ENCODE peak calls at places on chromosome 20, in ten cellular contexts. K, M, X, A, P, R, U, Q, B and O are unnamed samples.

GRCh38 chr20:61963149-61963548 is 102.5 kb downstream of the TAF4 start:
- DNase-seq in B (no peak), Q (no peak), M (no peak), P (no peak), X (no peak), U (peak), A (no peak), K (no peak), R (no peak), O (no peak)

GRCh38 chr20:62755817-62756724 is 40.2 kb upstream of the MRGBP start:
- DNase-seq in M (no peak), R (no peak), X (no peak), A (peak), U (no peak), P (peak), K (no peak), Q (peak), B (peak), O (no peak)

GRCh38 chr20:8757146-8757545 is 311.7 kb upstream of the PLCB4 start:
- DNase-seq in P (no peak), K (no peak), R (peak), B (no peak), M (no peak), A (peak), X (no peak), U (no peak), Q (no peak), O (no peak)

GRCh38 chr20:15703171-15703911 is 869.9 kb downstream of the KIF16B start:
- DNase-seq in A (peak), K (no peak), X (no peak), U (no peak), R (peak), M (no peak), P (no peak), Q (no peak), B (no peak), O (no peak)

GRCh38 chr20:45823949-45824835 is 2.9 kb downstream of the TNNC2 start:
- DNase-seq in M (peak), X (peak), P (peak), B (peak), U (no peak), K (peak), A (no peak), R (peak), Q (peak), O (peak)

GRCh38 chr20:57265649-57266250 is 691 bp downstream of the BMP7 start:
- DNase-seq in B (peak), A (no peak), K (no peak), P (no peak), Q (no peak), U (peak), M (no peak), R (no peak), X (no peak), O (peak)

GRCh38 chr20:14997791-14998190 is 660.4 kb upstream of the FLRT3 start:
- DNase-seq in A (peak), M (no peak), B (no peak), U (no peak), R (peak), X (no peak), P (no peak), Q (no peak), K (no peak), O (no peak)

GRCh38 chr20:13274311-13274965 is 53.4 kb downstream of the ISM1 start:
- DNase-seq in R (no peak), K (no peak), P (no peak), M (no peak), Q (no peak), B (no peak), A (no peak), X (no peak), U (no peak), O (peak)

GRCh38 chr20:6051505-6051904 is 2.4 kb downstream of the LRRN4 start:
- DNase-seq in A (no peak), B (no peak), K (no peak), Q (no peak), R (peak), U (no peak), P (no peak), M (peak), X (no peak), O (no peak)

GRCh38 chr20:5078399-5078958 is 41.3 kb downstream of the PCNA start:
- DNase-seq in A (no peak), M (peak), R (peak), U (no peak), Q (peak), X (peak), B (peak), K (peak), P (peak), O (no peak)

GRCh38 chr20:52209154-52209571 is 17.6 kb upstream of the ZFP64 start:
- DNase-seq in P (no peak), B (no peak), A (no peak), Q (no peak), U (no peak), K (no peak), R (no peak), X (no peak), M (no peak), O (no peak)

GRCh38 chr20:18541741-18542140 is 25.5 kb upstream of the SMIM26 start:
- DNase-seq in A (peak), B (no peak), X (no peak), Q (no peak), K (no peak), R (no peak), U (no peak), M (no peak), P (no peak), O (no peak)

GRCh38 chr20:13545755-13546154 is 93.0 kb downstream of the TASP1 start:
- DNase-seq in B (no peak), Q (no peak), U (no peak), P (no peak), K (no peak), R (no peak), X (no peak), M (no peak), A (no peak), O (no peak)

GRCh38 chr20:49508435-49509199 is 26.1 kb upstream of the KCNB1 start:
- DNase-seq in U (peak), A (peak), R (peak), X (no peak), K (peak), Q (no peak), B (no peak), P (no peak), M (peak), O (peak)

GRCh38 chr20:17611290-17611539 is 41.3 kb downstream of the DSTN start:
- DNase-seq in P (no peak), A (no peak), X (no peak), U (no peak), K (no peak), B (no peak), Q (no peak), M (no peak), R (no peak), O (no peak)

GRCh38 chr20:58603656-58604184 is 47.4 kb upstream of the STX16 start:
- DNase-seq in B (no peak), X (no peak), A (no peak), Q (peak), K (no peak), M (no peak), R (no peak), P (no peak), U (no peak), O (no peak)

GRCh38 chr20:7836076-7836475 is 104.2 kb downstream of the HAO1 start:
- DNase-seq in U (no peak), R (no peak), X (no peak), A (no peak), P (no peak), M (no peak), K (no peak), Q (no peak), B (no peak), O (no peak)

GRCh38 chr20:9344080-9344920 is 170.1 kb upstream of the LAMP5 start:
- DNase-seq in B (no peak), A (peak), P (no peak), K (no peak), Q (no peak), M (no peak), X (peak), R (peak), U (no peak), O (no peak)

GRCh38 chr20:61966492-61967244 is 99.0 kb downstream of the TAF4 start:
- DNase-seq in M (no peak), B (no peak), P (no peak), K (no peak), A (no peak), X (no peak), Q (no peak), U (peak), R (no peak), O (no peak)

GRCh38 chr20:7113577-7114466 is 346.3 kb downstream of the BMP2 start:
- DNase-seq in Q (no peak), P (no peak), K (no peak), U (peak), B (peak), X (no peak), R (peak), M (peak), A (peak), O (peak)

GRCh38 chr20:10902836-10903410 is 229.1 kb upstream of the JAG1 start:
- DNase-seq in B (no peak), R (no peak), X (no peak), P (no peak), Q (no peak), A (no peak), M (no peak), U (no peak), K (no peak), O (no peak)

GRCh38 chr20:8244637-8245036 is 112.6 kb downstream of the PLCB1 start:
- DNase-seq in B (no peak), X (peak), Q (no peak), P (no peak), M (no peak), A (peak), K (no peak), U (no peak), R (peak), O (no peak)

GRCh38 chr20:49456646-49457045 is 25.8 kb downstream of the KCNB1 start:
- DNase-seq in U (no peak), B (no peak), P (no peak), R (no peak), K (no peak), M (no peak), Q (peak), X (no peak), A (no peak), O (no peak)

GRCh38 chr20:10986586-10986985 is 312.8 kb upstream of the JAG1 start:
- DNase-seq in P (no peak), M (no peak), A (no peak), R (no peak), B (no peak), Q (no peak), X (no peak), U (no peak), K (no peak), O (no peak)

GRCh38 chr20:62918137-62918536 is 8.2 kb downstream of the DIDO1 start:
- DNase-seq in Q (no peak), X (no peak), A (no peak), M (no peak), K (no peak), R (no peak), U (peak), P (peak), B (no peak), O (no peak)

GRCh38 chr20:47747663-47748031 is 37.6 kb downstream of the SULF2 start:
- DNase-seq in K (no peak), Q (no peak), P (no peak), M (no peak), R (no peak), A (no peak), X (no peak), U (no peak), B (no peak), O (no peak)

GRCh38 chr20:47743671-47744070 is 41.6 kb downstream of the SULF2 start:
- DNase-seq in P (no peak), R (no peak), A (no peak), Q (no peak), M (no peak), K (no peak), B (no peak), X (no peak), U (no peak), O (no peak)

GRCh38 chr20:47748069-47748468 is 37.2 kb downstream of the SULF2 start:
- DNase-seq in R (no peak), P (no peak), A (no peak), M (no peak), B (no peak), U (no peak), X (no peak), Q (no peak), K (no peak), O (no peak)

GRCh38 chr20:47741669-47742345 is 43.5 kb downstream of the SULF2 start:
- DNase-seq in P (no peak), M (no peak), Q (no peak), B (no peak), X (no peak), U (no peak), K (no peak), R (no peak), A (no peak), O (no peak)

GRCh38 chr20:47744803-47745202 is 40.5 kb downstream of the SULF2 start:
- DNase-seq in R (no peak), A (no peak), U (no peak), B (no peak), K (no peak), X (no peak), Q (no peak), M (no peak), P (no peak), O (no peak)
- TF ChIP-seq CTCF in R (no peak), A (no peak), U (no peak), B (no peak), K (no peak), X (no peak), Q (no peak), M (no peak), P (no peak), O (no peak)

DNA sequence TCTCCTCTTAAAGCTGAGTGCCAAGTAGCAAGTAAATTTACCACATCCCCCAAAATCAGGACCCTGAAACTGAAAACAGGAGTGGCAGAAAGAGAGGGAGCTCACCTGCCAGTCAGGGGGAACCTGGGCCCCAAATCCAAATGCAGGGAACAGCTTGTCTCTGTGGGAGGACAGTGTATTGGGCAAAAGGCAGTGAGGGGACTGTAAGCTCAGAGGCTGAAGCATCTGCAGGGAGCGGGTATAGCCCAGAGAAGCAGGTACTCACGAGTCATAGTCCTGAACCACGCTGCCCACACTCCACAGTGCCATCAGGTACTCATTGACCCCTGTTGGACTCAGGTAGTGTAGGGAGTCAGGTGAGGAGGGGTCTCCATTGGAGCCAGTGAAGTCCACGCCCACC is 15.0 kb downstream of the SPAG4 start:
- DNase-seq in M (no peak), K (no peak), R (no peak), Q (no peak), X (no peak), A (no peak), B (no peak), P (no peak), U (peak), O (no peak)
- TF ChIP-seq CTCF in M (no peak), K (no peak), R (no peak), Q (no peak), X (no peak), A (no peak), B (no peak), P (no peak), U (no peak), O (no peak)

GRCh38 chr20:41196653-41197225 is 59.4 kb downstream of the PLCG1 start:
- DNase-seq in P (no peak), R (no peak), K (no peak), A (no peak), X (no peak), M (peak), U (no peak), Q (no peak), B (no peak), O (no peak)
- TF ChIP-seq CTCF in P (no peak), R (no peak), K (no peak), A (no peak), X (no peak), M (no peak), U (no peak), Q (no peak), B (no peak), O (no peak)

GRCh38 chr20:33838035-33838864 is 27.1 kb downstream of the CHMP4B start:
- DNase-seq in A (peak), M (no peak), U (no peak), X (no peak), K (no peak), P (no peak), Q (no peak), R (no peak), B (no peak), O (no peak)
- TF ChIP-seq CTCF in A (no peak), M (peak), U (peak), X (no peak), K (peak), P (no peak), Q (no peak), R (peak), B (no peak), O (no peak)

GRCh38 chr20:64099086-64099786 is 8.1 kb downstream of the NPBWR2 start:
- DNase-seq in U (no peak), M (no peak), B (no peak), P (no peak), Q (no peak), X (no peak), A (no peak), K (no peak), R (no peak), O (no peak)
- TF ChIP-seq CTCF in U (no peak), M (no peak), B (no peak), P (no peak), Q (no peak), X (no peak), A (no peak), K (no peak), R (no peak), O (no peak)

DNA sequence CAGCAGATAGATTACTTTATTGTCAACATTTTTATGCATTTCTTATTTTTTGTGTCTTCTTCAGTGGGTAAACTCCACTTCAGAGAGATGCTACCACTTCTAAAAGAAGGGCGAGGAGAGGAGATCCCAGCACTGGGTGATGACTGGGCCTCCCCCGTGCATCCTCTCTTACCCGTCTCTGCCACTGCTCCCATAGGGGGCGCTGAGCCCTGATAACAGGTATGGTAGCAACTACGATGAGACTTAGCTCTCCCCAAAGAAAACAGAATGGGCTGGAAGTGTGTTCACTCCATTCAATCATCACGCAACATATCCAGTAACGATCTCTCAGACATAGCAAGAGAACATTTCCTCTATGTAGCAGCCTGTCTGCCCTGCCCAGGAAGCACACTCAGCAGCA is 533.3 kb upstream of the CDH4 start:
- DNase-seq in P (no peak), K (peak), U (no peak), Q (no peak), R (no peak), B (no peak), X (no peak), M (peak), A (peak), O (peak)
- TF ChIP-seq CTCF in P (no peak), K (no peak), U (peak), Q (no peak), R (no peak), B (no peak), X (no peak), M (peak), A (no peak), O (peak)

GRCh38 chr20:2640260-2640659 is 12.2 kb upstream of the NOP56 start:
- DNase-seq in R (no peak), Q (no peak), X (no peak), K (no peak), U (no peak), M (no peak), P (no peak), B (no peak), A (no peak), O (no peak)

GRCh38 chr20:2633381-2633780 is 19.1 kb upstream of the NOP56 start:
- DNase-seq in X (no peak), R (no peak), Q (no peak), K (no peak), A (no peak), B (no peak), U (no peak), M (no peak), P (no peak), O (no peak)

GRCh38 chr20:2640899-2641298 is 11.5 kb upstream of the NOP56 start:
- DNase-seq in X (no peak), K (no peak), Q (no peak), P (no peak), R (no peak), M (no peak), U (no peak), B (no peak), A (no peak), O (no peak)

DNA sequence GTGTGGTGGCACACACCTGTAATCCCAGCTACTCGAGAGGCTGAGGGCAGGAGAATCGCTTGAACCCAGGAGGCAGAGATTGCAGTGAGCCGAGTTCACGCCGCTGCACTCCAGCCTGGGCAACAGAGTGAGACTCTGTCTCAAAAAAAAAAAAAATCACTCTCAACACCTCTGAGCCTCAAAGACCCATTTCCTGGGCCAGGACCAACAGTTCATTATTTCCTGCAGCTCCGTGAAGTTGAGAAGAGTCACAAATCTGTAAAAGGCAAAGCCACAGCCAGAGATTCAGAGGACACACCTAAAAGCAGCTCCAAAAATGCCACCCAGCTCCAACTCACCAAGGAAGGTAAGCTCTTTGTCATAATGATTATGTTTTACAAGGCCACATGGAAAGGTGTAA is 15.2 kb upstream of the NOP56 start:
- DNase-seq in M (no peak), U (no peak), A (no peak), Q (no peak), P (no peak), R (no peak), X (no peak), B (no peak), K (no peak), O (no peak)
- TF ChIP-seq CTCF in M (no peak), U (no peak), A (no peak), Q (no peak), P (no peak), R (no peak), X (no peak), B (no peak), K (no peak), O (no peak)

DNA sequence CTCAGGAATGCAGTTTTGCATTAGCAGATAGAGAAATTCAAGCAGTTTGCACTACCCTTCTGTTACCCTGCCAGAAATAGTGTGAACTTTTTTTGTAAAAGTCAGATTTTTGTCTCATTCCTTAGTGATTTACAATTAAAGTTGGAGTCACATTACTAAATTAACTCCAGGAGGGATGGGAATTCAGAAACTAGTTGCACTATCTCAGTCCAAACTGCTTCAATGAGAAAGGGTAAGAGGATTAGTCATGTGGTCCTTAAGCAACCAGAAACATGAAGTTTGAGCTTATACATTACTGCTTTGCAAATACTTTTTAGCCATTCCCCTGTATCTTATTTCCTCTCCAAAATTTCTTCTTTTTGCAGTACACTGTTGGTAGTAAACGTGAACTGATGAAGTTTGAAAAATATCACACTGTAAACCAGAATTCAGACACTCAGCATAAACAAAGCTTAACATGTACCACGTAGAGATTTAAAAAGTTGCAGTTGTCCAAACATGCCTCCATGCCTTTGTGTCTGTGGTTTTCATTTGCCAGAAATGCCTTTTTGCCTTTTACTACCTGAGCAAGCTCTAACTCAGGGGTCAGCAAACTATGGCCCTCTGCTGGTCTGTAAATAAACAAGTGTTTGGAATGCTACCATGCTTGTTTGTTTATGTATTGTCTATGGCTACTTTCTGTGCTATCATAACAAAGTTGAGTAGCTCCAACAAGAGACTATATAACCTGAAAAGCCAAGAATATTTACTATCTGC is 49.7 kb downstream of the TP53INP2 start:
- DNase-seq in M (no peak), R (peak), K (no peak), U (no peak), X (no peak), B (no peak), Q (no peak), A (no peak), P (no peak), O (no peak)
- TF ChIP-seq CTCF in M (no peak), R (no peak), K (peak), U (no peak), X (peak), B (no peak), Q (no peak), A (no peak), P (no peak), O (no peak)